ENCODE peak calls at places on chromosomes 5 and 9, in seven cellular contexts. L is activated T-cell treated with anti-CD3 and anti-CD28 coated beads, Interleukin-2, amount 50 U/mL, for 48 hours; U is suprapubic skin; E is activated CD4-positive, alpha-beta memory T cell treated with anti-CD3 and anti-CD28 coated beads for 36 hours; T is NCI-H1092; S is NB4; J is RWPE1. W is an unnamed sample.

GRCh38 chr5:170633235-170634041 is 129.6 kb downstream of the KCNIP1 start:
- DNase-seq in J (peak; percentile 69), U (no peak), E (peak; percentile 20), T (no peak), L (no peak), S (peak; percentile 27), W (peak; percentile 65)

GRCh38 chr9:70412678-70413426 is 1.6 kb downstream of the KLF9 start:
- DNase-seq in U (peak; percentile 95), T (peak; percentile 45), S (peak; percentile 34), J (peak; percentile 77), L (no peak), E (peak; percentile 54), W (peak; percentile 94)

GRCh38 chr9:124818431-124819281 is 34.6 kb upstream of the WDR38 start:
- DNase-seq in T (no peak), U (no peak), E (peak; percentile 49), S (peak; percentile 60), J (peak; percentile 82), L (peak; percentile 23), W (no peak)

GRCh38 chr9:109894921-109895758 is 115.1 kb downstream of the PALM2AKAP2 start:
- DNase-seq in L (peak; percentile 68), J (no peak), S (peak; percentile 70), U (no peak), E (peak; percentile 82), T (no peak), W (no peak)

GRCh38 chr5:135232958-135233357 is 166.1 kb downstream of the MACROH2A1 start:
- DNase-seq in J (no peak), S (no peak), E (no peak), L (no peak), T (no peak), U (no peak), W (no peak)

GRCh38 chr5:132662925-132663770 is 5.2 kb downstream of the IL13 start:
- DNase-seq in U (no peak), E (peak; percentile 86), L (peak; percentile 69), J (no peak), S (peak; percentile 76), T (no peak), W (no peak)

GRCh38 chr9:135554718-135555117 is 6.8 kb upstream of the PAEP start:
- DNase-seq in L (no peak), E (no peak), J (no peak), T (no peak), U (no peak), S (no peak), W (no peak)

GRCh38 chr5:40823459-40823858 is 11.6 kb downstream of the RPL37 start:
- DNase-seq in L (no peak), T (no peak), S (no peak), E (no peak), J (no peak), U (no peak), W (no peak)

GRCh38 chr5:80738466-80738865 is 83.7 kb upstream of the DHFR start:
- DNase-seq in S (no peak), T (no peak), J (no peak), U (no peak), E (no peak), L (no peak), W (no peak)

GRCh38 chr5:15383469-15383868 is 116.5 kb upstream of the FBXL7 start:
- DNase-seq in J (no peak), E (no peak), U (no peak), T (no peak), S (peak; percentile 11), L (no peak), W (no peak)

GRCh38 chr9:121783523-121784507 is 132.4 kb downstream of the DAB2IP start:
- DNase-seq in J (no peak), T (no peak), S (peak; percentile 62), L (peak; percentile 18), U (no peak), E (peak; percentile 5), W (peak; percentile 81)

GRCh38 chr5:138573949-138574670 is 1.1 kb downstream of the HSPA9 start:
- DNase-seq in J (peak; percentile 33), T (no peak), E (no peak), L (no peak), U (no peak), S (peak; percentile 58), W (no peak)

GRCh38 chr9:123486431-123486830 is 130.4 kb downstream of the CRB2 start:
- DNase-seq in L (no peak), E (no peak), J (no peak), S (no peak), T (no peak), U (no peak), W (no peak)

GRCh38 chr5:5676218-5676617 is 253.7 kb downstream of the ICE1 start:
- DNase-seq in L (no peak), S (no peak), T (no peak), U (no peak), E (no peak), J (no peak), W (no peak)

GRCh38 chr9:76910861-76911260 is 4.9 kb upstream of the PRUNE2 start:
- DNase-seq in J (no peak), U (no peak), S (no peak), T (no peak), E (no peak), L (no peak), W (no peak)

GRCh38 chr5:128436825-128437224 is 101.2 kb downstream of the FBN2 start:
- DNase-seq in T (no peak), S (no peak), E (no peak), U (no peak), L (no peak), J (peak; percentile 63), W (no peak)

GRCh38 chr9:32411753-32412152 is 27.3 kb downstream of the ACO1 start:
- DNase-seq in T (no peak), S (no peak), L (no peak), E (no peak), J (no peak), U (no peak), W (no peak)

GRCh38 chr9:124345751-124346281 is 69.4 kb downstream of the PSMB7 start:
- DNase-seq in E (no peak), L (no peak), S (no peak), U (no peak), J (no peak), T (no peak), W (no peak)

GRCh38 chr5:55044093-55044492 is 20.0 kb downstream of the GZMK start:
- DNase-seq in S (no peak), J (no peak), L (no peak), U (no peak), T (no peak), E (no peak), W (no peak)

GRCh38 chr5:1736889-1737711 is 62.5 kb downstream of the MRPL36 start:
- DNase-seq in L (no peak), U (no peak), J (no peak), S (no peak), T (no peak), E (no peak), W (no peak)

GRCh38 chr5:82018462-82018861 is 46.6 kb downstream of the ATG10 start:
- DNase-seq in J (no peak), U (no peak), T (peak; percentile 55), L (no peak), E (no peak), S (peak; percentile 91), W (no peak)

GRCh38 chr9:128150594-128151342 is 1.5 kb downstream of the LCN2 start:
- DNase-seq in L (no peak), J (no peak), U (peak; percentile 59), T (no peak), S (peak; percentile 43), E (peak; percentile 34), W (no peak)

GRCh38 chr9:90774682-90775081 is 26.9 kb upstream of the SYK start:
- DNase-seq in S (peak; percentile 78), J (no peak), L (no peak), U (no peak), T (peak; percentile 8), E (no peak), W (no peak)

GRCh38 chr5:72956324-72957140 is 691 bp downstream of the FCHO2 start:
- DNase-seq in T (peak; percentile 18), L (peak; percentile 45), E (peak; percentile 42), J (peak; percentile 57), U (peak; percentile 77), S (peak; percentile 80), W (no peak)

GRCh38 chr9:89350988-89351557 is 32.8 kb downstream of the SECISBP2 start:
- DNase-seq in T (no peak), S (no peak), E (no peak), L (no peak), U (no peak), J (no peak), W (peak; percentile 18)

W was measured in mesenteric fat pad.